ENCODE peak calls at places on chromosomes 5 and 9, in six cellular contexts. T is HCT116, M is SK-N-SH, N is GM23248, K is MM.1S, X is PC-3. O is an unnamed sample. For H3K9me3, the result is how much of the 10 kb centered on the place peaks cover.

GRCh38 chr9:16115994-16116393 is 563.2 kb downstream of the CCDC171 start:
- DNase-seq in N (no peak), T (no peak), K (no peak), X (no peak), M (no peak), O (no peak)

GRCh38 chr5:73282383-73282782 is 109.4 kb downstream of the TMEM174 start:
- DNase-seq in M (no peak), K (no peak), N (no peak), X (no peak), T (no peak), O (no peak)

GRCh38 chr9:112046181-112046580 is 128.9 kb downstream of the SUSD1 start:
- DNase-seq in X (peak), N (peak), K (no peak), M (no peak), T (no peak), O (no peak)

GRCh38 chr5:170551076-170551475 is 47.3 kb downstream of the KCNIP1 start:
- DNase-seq in N (no peak), X (no peak), K (no peak), M (no peak), T (no peak), O (no peak)

GRCh38 chr5:160961030-160961429 is 109.0 kb upstream of the ATP10B start:
- DNase-seq in M (no peak), N (no peak), K (no peak), T (no peak), X (no peak), O (no peak)

GRCh38 chr5:77379558-77380061 is 112.5 kb downstream of the WDR41 start:
- DNase-seq in K (no peak), X (no peak), T (no peak), N (no peak), M (no peak), O (no peak)

GRCh38 chr5:38446029-38446522 is 110.4 kb downstream of the LIFR start:
- DNase-seq in K (no peak), T (no peak), N (no peak), X (no peak), M (no peak), O (no peak)

GRCh38 chr5:138449501-138450239 is 10.8 kb downstream of the REEP2 start:
- DNase-seq in N (peak), T (peak), K (peak), M (peak), X (peak), O (peak)

GRCh38 chr5:53019320-53019719 is 30.2 kb downstream of the ITGA2 start:
- DNase-seq in T (peak), M (no peak), K (no peak), N (peak), X (peak), O (no peak)

GRCh38 chr5:109192543-109193281 is 217.1 kb downstream of the PJA2 start:
- DNase-seq in M (no peak), K (no peak), X (no peak), N (no peak), T (no peak), O (no peak)

GRCh38 chr9:126642839-126643238 is 29.1 kb downstream of the LMX1B start:
- DNase-seq in N (no peak), K (no peak), M (no peak), X (no peak), T (no peak), O (no peak)

GRCh38 chr5:12242960-12243888 is 339.0 kb upstream of the CTNND2 start:
- DNase-seq in N (peak), X (peak), K (no peak), M (no peak), T (no peak), O (no peak)

GRCh38 chr5:153209016-153209415 is 281.5 kb upstream of the GRIA1 start:
- DNase-seq in M (no peak), X (no peak), T (no peak), K (no peak), N (peak), O (no peak)

GRCh38 chr5:149418910-149419531 is 39.9 kb upstream of the IL17B start:
- DNase-seq in X (no peak), M (no peak), K (no peak), T (no peak), N (no peak), O (no peak)

GRCh38 chr5:170745481-170746061 is 38.0 kb upstream of the GABRP start:
- DNase-seq in T (no peak), K (peak), M (peak), N (peak), X (peak), O (peak)

GRCh38 chr5:37838152-37838932 is 1.5 kb downstream of the GDNF start:
- DNase-seq in M (peak), K (peak), T (no peak), X (peak), N (peak), O (peak)

GRCh38 chr9:98990181-98990870 is 46.6 kb downstream of the COL15A1 start:
- DNase-seq in N (no peak), M (no peak), K (no peak), T (no peak), X (no peak), O (no peak)

GRCh38 chr9:116355153-116355827 is 201.7 kb downstream of the PAPPA start:
- DNase-seq in M (no peak), N (peak), K (no peak), T (no peak), X (peak), O (peak)

GRCh38 chr9:113556877-113557593 is 93.5 kb downstream of the RGS3 start:
- DNase-seq in M (no peak), T (no peak), N (peak), X (peak), K (no peak), O (no peak)

GRCh38 chr5:69000216-69000615 is 93.6 kb upstream of the SLC30A5 start:
- DNase-seq in T (no peak), X (no peak), N (no peak), K (no peak), M (no peak), O (no peak)

GRCh38 chr9:111356567-111357244 is 26.7 kb upstream of the OR2K2 start:
- DNase-seq in X (peak), M (no peak), T (peak), K (no peak), N (peak), O (peak)

GRCh38 chr5:6905883-6906282 is 192.7 kb downstream of the TENT4A start:
- DNase-seq in K (no peak), X (no peak), M (no peak), T (no peak), N (peak), O (no peak)

DNA sequence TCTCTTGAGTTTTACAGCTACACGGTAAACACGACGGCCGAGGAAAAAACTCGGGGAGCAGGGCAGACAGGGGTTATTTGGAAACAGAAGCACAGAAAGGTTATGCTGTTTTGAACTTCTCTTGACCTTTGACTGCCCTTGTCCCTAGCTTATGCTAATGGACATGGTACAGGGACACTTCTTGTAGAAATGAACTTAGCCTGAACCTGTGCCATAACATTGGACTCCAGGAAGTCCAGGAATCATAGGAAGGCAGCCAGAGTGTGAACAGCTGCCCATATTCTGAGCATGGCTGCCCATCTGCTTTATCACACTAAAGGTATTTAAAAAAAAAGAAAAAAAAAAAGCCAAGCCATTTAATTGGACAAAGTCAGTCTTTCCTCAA is 46.1 kb downstream of the NR6A1 start:
- DNase-seq in X (no peak), N (no peak), K (no peak), T (no peak), M (no peak), O (no peak)
- TF ChIP-seq EZH2phosphoT487 in X (no peak), N (no peak), K (no peak), T (no peak), M (no peak), O (no peak)

GRCh38 chr5:141196363-141196762 is 3.1 kb upstream of the PCDHB11 start:
- DNase-seq in N (no peak), X (no peak), T (no peak), M (no peak), K (no peak), O (no peak)
- H3K9me3 ChIP-seq in N (under half), X (under half), T (under half), M (under half), K (under half), O (under half)

GRCh38 chr9:94807556-94807955 is 81.1 kb downstream of the AOPEP start:
- DNase-seq in X (no peak), K (no peak), T (no peak), N (no peak), M (no peak), O (no peak)
- H3K9ac ChIP-seq in X (no peak), K (no peak), T (no peak), N (no peak), M (no peak), O (no peak)

DNA sequence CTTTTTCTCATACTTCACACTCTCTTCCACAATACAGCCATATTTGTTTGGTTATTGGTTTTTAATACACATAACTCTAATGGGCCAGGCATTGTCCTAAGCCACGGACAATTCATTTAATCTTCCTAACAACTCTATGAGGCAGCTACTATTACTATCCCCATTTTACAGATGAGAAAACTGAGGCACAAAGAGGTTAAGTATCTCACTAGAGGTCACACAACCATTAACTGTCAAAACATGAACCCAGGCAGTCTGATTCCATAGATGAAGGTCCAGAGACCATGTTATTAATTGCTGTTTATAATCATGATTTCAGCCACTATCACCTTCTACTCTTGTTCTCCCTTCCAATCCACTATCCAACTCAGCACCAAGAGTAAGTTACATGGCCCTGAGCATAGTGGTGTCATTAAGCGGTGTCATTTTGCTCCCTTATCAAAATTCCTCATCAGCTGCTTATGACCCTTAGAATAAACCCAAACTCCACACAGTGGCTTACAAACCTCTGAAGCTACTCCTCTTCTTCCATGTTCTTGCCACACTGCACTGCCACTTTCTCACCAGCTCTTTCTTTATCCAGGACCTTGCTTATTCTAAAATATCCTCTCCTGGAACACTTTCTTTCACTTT is 22.7 kb downstream of the CLINT1 start:
- DNase-seq in M (no peak), N (no peak), X (no peak), K (no peak), T (no peak), O (no peak)
- TF ChIP-seq EZH2phosphoT487 in M (no peak), N (no peak), X (no peak), K (no peak), T (no peak), O (no peak)

GRCh38 chr9:118028225-118028624 is 324.0 kb downstream of the TLR4 start:
- DNase-seq in X (no peak), T (no peak), N (no peak), M (peak), K (no peak), O (no peak)
- H3K9me3 ChIP-seq in X (under half), T (under half), N (under half), M (under half), K (under half), O (under half)

DNA sequence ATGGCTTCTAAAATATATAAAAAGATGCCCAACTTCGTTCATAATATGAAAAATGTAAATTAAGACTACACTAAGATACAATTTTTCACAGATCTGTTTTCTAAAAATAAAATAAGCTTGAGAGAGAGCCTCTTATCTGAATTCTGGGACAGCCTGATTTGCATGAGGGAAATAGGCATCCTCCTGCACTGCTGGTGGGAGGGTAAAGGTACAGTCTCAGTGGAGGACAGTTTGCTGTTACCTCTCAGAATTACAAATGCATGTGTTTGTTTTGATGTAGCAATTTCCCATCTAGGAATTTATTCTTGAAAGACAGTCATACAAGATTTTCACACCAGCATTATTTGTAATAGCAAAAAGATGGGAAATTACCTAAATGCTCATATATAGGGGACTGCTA is 75.6 kb downstream of the ZSWIM6 start:
- DNase-seq in T (no peak), M (no peak), X (no peak), N (no peak), K (no peak), O (no peak)
- H3K9ac ChIP-seq in T (no peak), M (no peak), X (no peak), N (peak), K (no peak), O (no peak)

DNA sequence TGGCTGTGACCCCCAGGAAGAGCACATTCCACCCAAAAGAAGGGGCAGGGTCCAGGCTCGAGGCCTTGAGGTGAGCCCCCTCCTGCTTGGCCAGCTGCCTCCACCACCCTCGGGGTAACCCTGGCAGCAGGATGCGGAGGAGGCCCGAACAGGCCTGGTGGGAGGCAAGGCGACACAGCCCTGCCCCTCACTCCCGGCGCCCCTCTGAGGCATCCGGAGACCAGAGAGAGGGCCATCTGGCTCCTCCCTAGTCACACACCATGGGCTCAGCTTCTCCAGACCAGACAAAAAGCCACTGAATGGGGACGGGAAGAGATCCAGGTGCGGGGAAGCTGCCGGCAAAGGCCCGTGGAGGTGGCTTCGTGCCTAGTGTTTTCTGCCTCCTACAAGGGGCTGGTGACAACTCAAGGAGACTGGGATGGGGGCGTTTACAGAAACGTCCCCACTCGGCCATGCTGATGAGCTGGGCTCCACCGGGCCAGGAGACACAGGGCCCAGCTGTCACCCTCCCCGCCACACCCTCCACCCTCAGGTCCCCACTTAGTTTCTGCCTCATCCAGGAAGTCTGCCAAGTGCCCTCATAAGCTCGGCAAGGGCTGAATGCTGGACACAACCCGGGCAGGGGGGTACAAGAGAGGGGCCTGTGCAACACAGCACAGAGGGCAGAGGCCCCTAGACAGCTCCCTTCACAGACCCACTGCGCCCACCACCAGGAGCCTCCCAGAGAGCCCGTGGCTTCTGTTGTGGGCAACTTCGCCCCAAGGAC is 41.9 kb downstream of the NACC2 start:
- DNase-seq in K (no peak), T (no peak), N (peak), X (no peak), M (peak), O (peak)
- TF ChIP-seq EZH2phosphoT487 in K (no peak), T (no peak), N (no peak), X (no peak), M (no peak), O (no peak)

GRCh38 chr9:122519376-122519775 is 435 bp downstream of the OR1J4 start:
- DNase-seq in T (no peak), K (no peak), N (no peak), M (no peak), X (no peak), O (no peak)

GRCh38 chr9:122518226-122518625 is 715 bp upstream of the OR1J4 start:
- DNase-seq in X (no peak), N (no peak), M (no peak), K (no peak), T (no peak), O (no peak)

GRCh38 chr9:122518841-122519240 is at the start of gene OR1J4:
- DNase-seq in M (no peak), T (no peak), N (no peak), K (no peak), X (no peak), O (no peak)
- H3K9me3 ChIP-seq in M (under half), T (under half), N (under half), K (under half), X (under half), O (under half)